ENCODE peak calls at places on chromosomes 16 and 17, in six cellular contexts. One of them, this sample, is unnamed.

GRCh38 chr17:42548070-42548837 is 4.5 kb upstream of the HSD17B1 start:
- DNase-seq in mesendoderm: peak; percentile 94
- DNase-seq in IMR-90: no peak
- DNase-seq in H1: peak; percentile 82
- DNase-seq in mesenchymal stem cell: peak; percentile 53
- DNase-seq in trophoblast cell: peak; percentile 66
- DNase-seq in this sample: peak; percentile 71

GRCh38 chr17:50270430-50271172 is 3.7 kb upstream of the TMEM92 start:
- DNase-seq in mesendoderm: no peak
- DNase-seq in IMR-90: peak; percentile 81
- DNase-seq in H1: no peak
- DNase-seq in mesenchymal stem cell: peak; percentile 89
- DNase-seq in trophoblast cell: no peak
- DNase-seq in this sample: no peak

GRCh38 chr16:49834496-49835009 is 21.4 kb downstream of the ZNF423 start:
- DNase-seq in mesendoderm: peak; percentile 86
- DNase-seq in IMR-90: no peak
- DNase-seq in H1: no peak
- DNase-seq in mesenchymal stem cell: peak; percentile 18
- DNase-seq in trophoblast cell: no peak
- DNase-seq in this sample: no peak

GRCh38 chr17:1413281-1413791 is 13.3 kb upstream of the YWHAE start:
- DNase-seq in mesendoderm: no peak
- DNase-seq in IMR-90: peak; percentile 86
- DNase-seq in H1: no peak
- DNase-seq in mesenchymal stem cell: peak; percentile 73
- DNase-seq in trophoblast cell: no peak
- DNase-seq in this sample: no peak

GRCh38 chr17:64216385-64217248 is 46.4 kb downstream of the TEX2 start:
- DNase-seq in mesendoderm: peak; percentile 41
- DNase-seq in IMR-90: peak; percentile 32
- DNase-seq in H1: no peak
- DNase-seq in mesenchymal stem cell: no peak
- DNase-seq in trophoblast cell: no peak
- DNase-seq in this sample: no peak

GRCh38 chr17:35799942-35800341 is 4.5 kb upstream of the MMP28 start:
- DNase-seq in mesendoderm: no peak
- DNase-seq in IMR-90: no peak
- DNase-seq in H1: no peak
- DNase-seq in mesenchymal stem cell: no peak
- DNase-seq in trophoblast cell: no peak
- DNase-seq in this sample: no peak

GRCh38 chr17:5584383-5584951 is at the start of gene NLRP1:
- DNase-seq in mesendoderm: peak; percentile 69
- DNase-seq in IMR-90: peak; percentile 92
- DNase-seq in H1: no peak
- DNase-seq in mesenchymal stem cell: peak; percentile 91
- DNase-seq in trophoblast cell: peak; percentile 32
- DNase-seq in this sample: no peak

GRCh38 chr17:35978346-35978745 is 3.0 kb downstream of the CCL16 start:
- DNase-seq in mesendoderm: no peak
- DNase-seq in IMR-90: no peak
- DNase-seq in H1: no peak
- DNase-seq in mesenchymal stem cell: no peak
- DNase-seq in trophoblast cell: no peak
- DNase-seq in this sample: no peak

GRCh38 chr16:53094013-53094630 is 39.3 kb downstream of the CHD9 start:
- DNase-seq in mesendoderm: no peak
- DNase-seq in IMR-90: no peak
- DNase-seq in H1: no peak
- DNase-seq in mesenchymal stem cell: no peak
- DNase-seq in trophoblast cell: no peak
- DNase-seq in this sample: no peak

DNA sequence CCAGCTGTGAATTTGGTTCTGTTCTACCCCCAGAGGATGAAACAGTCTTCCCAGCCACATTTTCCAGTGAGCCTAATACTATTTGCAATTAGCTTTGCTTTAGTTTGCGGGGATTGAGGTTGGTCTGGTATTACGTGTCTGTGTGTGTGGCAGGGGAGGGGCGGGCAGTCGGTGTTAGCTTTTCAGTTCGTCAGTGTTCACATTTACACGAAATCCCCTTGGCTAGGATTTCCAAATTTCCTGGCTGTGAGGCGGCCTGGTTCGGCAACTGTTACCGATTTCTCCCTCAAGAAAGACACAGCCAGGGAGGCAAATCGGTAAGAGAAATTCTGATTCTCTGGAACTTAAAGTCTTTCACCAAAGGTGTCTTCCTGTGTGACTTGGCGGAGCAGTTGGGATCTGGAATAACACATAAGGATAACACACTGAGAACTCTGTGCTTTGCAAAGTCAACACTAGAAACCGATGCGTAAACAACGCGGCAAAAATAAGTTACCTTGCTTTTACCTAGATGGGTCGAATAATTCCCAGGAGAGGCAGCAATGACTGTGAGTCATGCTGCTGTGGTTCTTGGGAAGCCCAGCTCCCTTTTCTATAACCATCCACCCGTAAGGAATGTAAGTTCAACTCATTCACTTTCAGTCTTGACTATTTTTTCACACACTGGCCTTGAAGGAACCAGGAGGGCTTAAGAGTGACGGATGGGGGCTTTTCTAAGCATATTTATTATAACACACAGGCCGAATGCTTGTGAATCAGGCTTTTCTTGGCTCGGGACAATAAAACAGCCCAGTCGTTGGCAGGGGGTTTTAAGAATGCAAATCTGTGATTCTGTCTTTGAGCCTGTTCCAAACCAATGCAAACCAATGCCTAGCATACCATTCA is 24.3 kb downstream of the GPRC5B start:
- DNase-seq in mesendoderm: peak; percentile 80
- DNase-seq in IMR-90: peak; percentile 81
- DNase-seq in H1: peak; percentile 78
- DNase-seq in mesenchymal stem cell: peak; percentile 75
- DNase-seq in trophoblast cell: no peak
- DNase-seq in this sample: no peak
- H2BK5ac ChIP-seq in mesendoderm: peak overlapping the region; percentile 33
- H2BK5ac ChIP-seq in IMR-90: no peak overlapping the region
- H2BK5ac ChIP-seq in H1: peak overlapping the region; percentile 94
- H2BK5ac ChIP-seq in mesenchymal stem cell: no peak overlapping the region
- H2BK5ac ChIP-seq in trophoblast cell: no peak overlapping the region
- H2BK5ac ChIP-seq in this sample: no peak overlapping the region

DNA sequence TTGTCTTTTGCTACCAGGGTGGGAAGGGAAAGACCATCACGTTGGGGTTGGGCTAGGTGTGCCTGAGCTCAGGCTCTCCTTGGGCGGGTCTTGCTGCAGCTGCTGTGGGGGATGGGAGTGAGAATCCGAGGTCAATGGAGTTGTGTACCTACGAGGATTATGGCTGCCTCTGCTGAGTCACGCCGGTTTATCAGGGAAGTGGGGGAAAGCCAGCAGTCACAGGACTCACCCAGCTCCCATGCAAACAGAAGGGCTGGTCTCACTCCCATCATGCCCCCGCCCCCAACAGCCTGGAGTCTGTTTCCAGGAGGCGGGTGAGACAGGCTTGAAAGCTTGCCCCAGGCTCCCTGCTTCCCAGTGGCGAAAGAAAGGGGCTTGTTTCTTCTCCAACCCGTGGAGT is 1259.0 kb upstream of the GOT2 start:
- DNase-seq in mesendoderm: peak; percentile 2
- DNase-seq in IMR-90: no peak
- DNase-seq in H1: no peak
- DNase-seq in mesenchymal stem cell: no peak
- DNase-seq in trophoblast cell: no peak
- DNase-seq in this sample: no peak
- H3K4me3 ChIP-seq in mesendoderm: no peak overlapping the region
- H3K4me3 ChIP-seq in IMR-90: no peak overlapping the region
- H3K4me3 ChIP-seq in H1: no peak overlapping the region
- H3K4me3 ChIP-seq in mesenchymal stem cell: no peak overlapping the region
- H3K4me3 ChIP-seq in trophoblast cell: no peak overlapping the region
- H3K4me3 ChIP-seq in this sample: no peak overlapping the region

DNA sequence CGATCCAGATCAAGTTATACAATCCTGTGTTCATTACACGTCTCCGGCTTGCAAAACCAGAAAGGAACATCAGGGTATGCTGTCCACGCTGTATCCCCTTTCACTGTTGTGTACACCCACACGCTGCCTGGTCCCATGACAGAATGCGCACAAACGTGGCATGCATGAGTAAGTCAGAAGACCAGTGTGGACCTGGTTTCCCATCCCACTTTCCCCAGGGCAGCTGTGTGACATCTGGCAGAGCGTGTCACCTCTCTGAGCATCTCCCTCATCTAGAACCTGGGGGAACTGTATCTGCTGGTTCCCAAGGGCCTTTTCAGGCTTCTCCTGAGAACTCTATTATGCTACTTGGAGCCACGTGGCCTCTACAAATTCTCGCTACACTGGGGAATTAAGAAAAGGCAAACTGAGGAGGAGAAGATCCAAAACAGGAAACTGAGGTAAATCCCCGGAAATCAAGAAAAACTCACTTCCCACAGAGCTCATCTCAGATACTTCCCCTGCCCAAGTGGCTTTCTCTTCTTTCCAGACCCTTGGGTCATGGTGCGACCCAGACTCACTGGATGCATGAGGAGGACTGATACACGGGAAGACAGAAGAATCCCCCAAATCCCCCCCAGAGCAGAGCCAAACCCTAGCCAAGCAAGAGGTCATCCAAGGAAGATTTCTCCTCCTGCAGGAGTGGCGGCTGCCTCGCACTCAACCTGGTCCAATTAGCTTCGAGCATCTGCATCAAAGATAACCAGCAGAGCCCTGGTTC is 139.3 kb downstream of the GAS7 start:
- DNase-seq in mesendoderm: no peak
- DNase-seq in IMR-90: no peak
- DNase-seq in H1: no peak
- DNase-seq in mesenchymal stem cell: no peak
- DNase-seq in trophoblast cell: no peak
- DNase-seq in this sample: no peak
- H3K4me2 ChIP-seq in mesendoderm: no peak overlapping the region
- H3K4me2 ChIP-seq in IMR-90: no peak overlapping the region
- H3K4me2 ChIP-seq in H1: no peak overlapping the region
- H3K4me2 ChIP-seq in mesenchymal stem cell: no peak overlapping the region
- H3K4me2 ChIP-seq in trophoblast cell: no peak overlapping the region
- H3K4me2 ChIP-seq in this sample: no peak overlapping the region

GRCh38 chr16:75647138-75647491 is 350 bp downstream of the KARS1 start:
- DNase-seq in mesendoderm: no peak
- DNase-seq in IMR-90: no peak
- DNase-seq in H1: no peak
- DNase-seq in mesenchymal stem cell: no peak
- DNase-seq in trophoblast cell: no peak
- DNase-seq in this sample: no peak

GRCh38 chr16:75644240-75645012 is 3.0 kb downstream of the KARS1 start:
- DNase-seq in mesendoderm: peak; percentile 26
- DNase-seq in IMR-90: no peak
- DNase-seq in H1: no peak
- DNase-seq in mesenchymal stem cell: no peak
- DNase-seq in trophoblast cell: no peak
- DNase-seq in this sample: no peak

GRCh38 chr16:75648265-75649076 is 898 bp downstream of the TERF2IP start:
- DNase-seq in mesendoderm: peak; percentile 87
- DNase-seq in IMR-90: peak; percentile 65
- DNase-seq in H1: no peak
- DNase-seq in mesenchymal stem cell: peak; percentile 86
- DNase-seq in trophoblast cell: peak; percentile 67
- DNase-seq in this sample: peak; percentile 78

DNA sequence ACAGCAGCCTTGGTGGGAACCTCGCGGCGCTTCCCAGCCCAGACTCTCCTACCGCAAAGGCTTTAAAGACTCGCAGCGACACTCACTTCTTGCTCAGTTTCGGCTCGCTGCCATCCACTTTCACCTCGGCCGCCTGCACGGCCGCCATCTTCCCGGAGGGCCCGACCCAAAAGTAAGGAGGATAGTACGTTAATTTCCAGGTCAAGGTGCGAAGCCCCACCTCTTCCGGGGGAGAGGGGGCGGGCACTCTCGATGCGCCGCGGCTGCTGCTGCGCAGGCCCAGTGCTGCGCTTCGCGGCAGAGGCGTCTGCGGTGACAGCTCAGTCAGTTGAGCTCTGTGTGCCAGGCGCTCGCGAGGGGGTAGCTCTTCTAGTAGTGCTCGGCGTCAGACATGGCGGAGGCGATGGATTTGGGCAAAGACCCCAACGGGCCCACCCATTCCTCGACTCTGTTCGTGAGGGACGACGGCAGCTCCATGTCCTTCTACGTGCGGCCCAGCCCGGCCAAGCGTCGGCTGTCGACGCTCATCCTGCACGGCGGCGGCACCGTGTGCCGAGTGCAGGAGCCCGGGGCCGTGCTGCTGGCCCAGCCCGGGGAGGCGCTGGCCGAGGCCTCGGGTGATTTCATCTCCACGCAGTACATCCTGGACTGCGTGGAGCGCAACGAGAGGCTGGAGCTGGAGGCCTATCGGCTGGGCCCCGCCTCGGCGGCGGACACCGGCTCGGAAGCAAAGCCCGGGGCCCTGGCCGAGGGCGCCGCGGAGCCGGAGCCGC is at the start of the genes KARS1 and TERF2IP:
- DNase-seq in mesendoderm: peak; percentile 97
- DNase-seq in IMR-90: peak; percentile 91
- DNase-seq in H1: peak; percentile 73
- DNase-seq in mesenchymal stem cell: peak; percentile 94
- DNase-seq in trophoblast cell: peak; percentile 96
- DNase-seq in this sample: peak; percentile 84
- H2BK5ac ChIP-seq in mesendoderm: peak within 1 kb of the TSS; percentile 21
- H2BK5ac ChIP-seq in IMR-90: peak within 1 kb of the TSS; percentile 86
- H2BK5ac ChIP-seq in H1: peak within 1 kb of the TSS; percentile 91
- H2BK5ac ChIP-seq in mesenchymal stem cell: peak within 1 kb of the TSS; percentile 77
- H2BK5ac ChIP-seq in trophoblast cell: peak within 1 kb of the TSS; percentile 68
- H2BK5ac ChIP-seq in this sample: peak within 1 kb of the TSS; percentile 97

DNA sequence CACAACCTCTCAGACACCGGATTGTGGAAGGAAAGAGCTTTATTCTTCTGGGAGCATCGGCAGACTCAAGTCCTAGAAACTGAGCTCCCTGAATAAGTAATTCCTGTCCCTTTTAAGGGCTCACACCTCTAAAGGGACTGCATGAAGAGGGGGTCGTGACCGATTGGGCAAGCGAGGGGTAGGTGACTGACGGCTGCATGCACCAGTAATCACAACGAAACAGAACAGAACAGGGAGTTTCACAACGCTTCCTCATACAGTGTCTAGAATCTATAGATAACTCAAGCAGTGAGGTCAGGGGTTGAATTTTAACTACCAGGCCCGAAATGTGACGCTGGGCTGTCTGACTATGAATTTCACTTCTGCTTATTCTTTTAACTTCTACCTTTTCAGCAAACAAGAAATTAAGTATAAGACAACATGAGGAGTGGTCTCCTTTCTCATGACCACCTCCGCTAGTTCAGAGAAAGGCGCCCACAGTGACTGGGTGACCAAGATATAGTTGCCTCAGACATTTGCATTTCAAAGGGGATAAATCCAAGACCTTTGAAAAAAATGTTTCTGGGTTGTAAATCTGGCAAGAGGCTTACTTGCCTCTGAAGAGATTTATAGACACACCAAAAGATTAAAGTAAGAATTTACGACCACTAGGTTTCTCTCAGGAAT is 88.4 kb upstream of the ATF7IP2 start:
- DNase-seq in mesendoderm: no peak
- DNase-seq in IMR-90: no peak
- DNase-seq in H1: no peak
- DNase-seq in mesenchymal stem cell: no peak
- DNase-seq in trophoblast cell: no peak
- DNase-seq in this sample: no peak
- H3K4me3 ChIP-seq in mesendoderm: no peak overlapping the region
- H3K4me3 ChIP-seq in IMR-90: no peak overlapping the region
- H3K4me3 ChIP-seq in H1: no peak overlapping the region
- H3K4me3 ChIP-seq in mesenchymal stem cell: no peak overlapping the region
- H3K4me3 ChIP-seq in trophoblast cell: no peak overlapping the region
- H3K4me3 ChIP-seq in this sample: no peak overlapping the region

This sample was measured in neuronal stem cell.